ENCODE peak calls at places on chromosomes 11 and 22, in six cellular contexts. Q is lower leg skin, E is IMR-90, A is GM12865, K is foreskin keratinocyte, R is lower lobe of right lung. L is an unnamed sample.

GRCh38 chr11:126816655-126817054 is 183.9 kb downstream of the KIRREL3 start:
- DNase-seq in Q (no peak), E (no peak), A (no peak), K (no peak), R (no peak), L (no peak)

GRCh38 chr11:61507962-61508824 is at the start of gene LRRC10B:
- DNase-seq in Q (no peak), E (no peak), A (peak), K (no peak), R (peak), L (no peak)

GRCh38 chr11:96178014-96178745 is 164.8 kb downstream of the MAML2 start:
- DNase-seq in Q (no peak), E (no peak), A (no peak), K (no peak), R (no peak), L (no peak)

GRCh38 chr11:76663912-76664440 is 6.6 kb downstream of the LRRC32 start:
- DNase-seq in Q (no peak), E (no peak), A (no peak), K (no peak), R (peak), L (no peak)

GRCh38 chr11:78406568-78407196 is 10.9 kb downstream of the GAB2 start:
- DNase-seq in Q (no peak), E (no peak), A (no peak), K (peak), R (no peak), L (no peak)

GRCh38 chr22:46087816-46088277 is 62.5 kb upstream of the PPARA start:
- DNase-seq in Q (peak), E (peak), A (no peak), K (no peak), R (peak), L (peak)

GRCh38 chr11:96393753-96394348 is 4.0 kb downstream of the JRKL start:
- DNase-seq in Q (no peak), E (peak), A (peak), K (no peak), R (no peak), L (peak)

GRCh38 chr22:37910863-37911262 is 4.8 kb downstream of the MICALL1 start:
- DNase-seq in Q (no peak), E (no peak), A (no peak), K (no peak), R (no peak), L (no peak)

GRCh38 chr11:3353066-3353465 is 25.9 kb downstream of the ZNF195 start:
- DNase-seq in Q (no peak), E (no peak), A (no peak), K (no peak), R (no peak), L (no peak)

GRCh38 chr11:123653405-123653996 is 923 bp downstream of the SCN3B start:
- DNase-seq in Q (no peak), E (no peak), A (no peak), K (no peak), R (no peak), L (no peak)

GRCh38 chr11:85941380-85941973 is 86.3 kb downstream of the CCDC83 start:
- DNase-seq in Q (no peak), E (peak), A (peak), K (no peak), R (no peak), L (peak)

GRCh38 chr11:94376841-94377240 is 24.4 kb downstream of the GPR83 start:
- DNase-seq in Q (no peak), E (no peak), A (no peak), K (peak), R (no peak), L (no peak)

GRCh38 chr11:111331711-111332479 is 33.5 kb downstream of the POU2AF3 start:
- DNase-seq in Q (no peak), E (peak), A (no peak), K (peak), R (no peak), L (peak)

GRCh38 chr11:27196040-27196897 is 155.7 kb downstream of the BBOX1 start:
- DNase-seq in Q (no peak), E (no peak), A (no peak), K (no peak), R (no peak), L (no peak)

GRCh38 chr11:14376920-14377319 is 17.9 kb upstream of the RRAS2 start:
- DNase-seq in Q (no peak), E (no peak), A (no peak), K (no peak), R (no peak), L (no peak)

GRCh38 chr11:129856036-129856435 is 39.3 kb downstream of the NFRKB start:
- DNase-seq in Q (no peak), E (no peak), A (no peak), K (no peak), R (no peak), L (no peak)

GRCh38 chr22:49538006-49538405 is 289.7 kb downstream of the BRD1 start:
- DNase-seq in Q (no peak), E (no peak), A (no peak), K (no peak), R (no peak), L (no peak)

GRCh38 chr11:113555071-113555739 is 80.0 kb upstream of the DRD2 start:
- DNase-seq in Q (no peak), E (no peak), A (no peak), K (no peak), R (no peak), L (no peak)

GRCh38 chr11:19525714-19526113 is 186.9 kb upstream of the NAV2 start:
- DNase-seq in Q (no peak), E (no peak), A (no peak), K (no peak), R (no peak), L (no peak)

GRCh38 chr11:2777396-2777795 is 77.6 kb upstream of the KCNQ1OT1 start:
- DNase-seq in Q (peak), E (peak), A (no peak), K (no peak), R (peak), L (no peak)

GRCh38 chr11:35784699-35785098 is 122.1 kb downstream of the TRIM44 start:
- DNase-seq in Q (no peak), E (no peak), A (peak), K (no peak), R (no peak), L (no peak)

GRCh38 chr11:134355136-134355535 is 23.3 kb downstream of the GLB1L2 start:
- DNase-seq in Q (no peak), E (no peak), A (no peak), K (no peak), R (no peak), L (no peak)

GRCh38 chr11:65442952-65443351 is 20.4 kb downstream of the NEAT1 start:
- DNase-seq in Q (no peak), E (peak), A (peak), K (no peak), R (no peak), L (peak)

GRCh38 chr11:446886-447285 is 3.2 kb upstream of the PTDSS2 start:
- DNase-seq in Q (no peak), E (no peak), A (no peak), K (peak), R (peak), L (no peak)

GRCh38 chr11:33387996-33388395 is 130.8 kb downstream of the HIPK3 start:
- DNase-seq in Q (no peak), E (no peak), A (peak), K (no peak), R (no peak), L (no peak)

GRCh38 chr22:31537019-31537535 is 40.7 kb downstream of the SFI1 start:
- DNase-seq in Q (no peak), E (no peak), A (peak), K (no peak), R (no peak), L (no peak)

GRCh38 chr11:25602149-25602548 is 729.8 kb upstream of the ANO3 start:
- DNase-seq in Q (no peak), E (no peak), A (no peak), K (no peak), R (no peak), L (no peak)

GRCh38 chr11:2207212-2207611 is 35.6 kb upstream of the TH start:
- DNase-seq in Q (peak), E (no peak), A (no peak), K (no peak), R (no peak), L (no peak)

GRCh38 chr11:119480375-119481020 is 57.5 kb upstream of the THY1 start:
- DNase-seq in Q (no peak), E (no peak), A (no peak), K (no peak), R (no peak), L (no peak)

GRCh38 chr11:74141274-74141695 is 29.5 kb downstream of the C2CD3 start:
- DNase-seq in Q (no peak), E (no peak), A (no peak), K (no peak), R (no peak), L (peak)

GRCh38 chr11:98561216-98561615 is 459.5 kb upstream of the CNTN5 start:
- DNase-seq in Q (no peak), E (no peak), A (no peak), K (peak), R (no peak), L (no peak)
- TF ChIP-seq CTCF in Q (no peak), E (no peak), A (no peak), K (no peak), R (no peak), L (no peak)

DNA sequence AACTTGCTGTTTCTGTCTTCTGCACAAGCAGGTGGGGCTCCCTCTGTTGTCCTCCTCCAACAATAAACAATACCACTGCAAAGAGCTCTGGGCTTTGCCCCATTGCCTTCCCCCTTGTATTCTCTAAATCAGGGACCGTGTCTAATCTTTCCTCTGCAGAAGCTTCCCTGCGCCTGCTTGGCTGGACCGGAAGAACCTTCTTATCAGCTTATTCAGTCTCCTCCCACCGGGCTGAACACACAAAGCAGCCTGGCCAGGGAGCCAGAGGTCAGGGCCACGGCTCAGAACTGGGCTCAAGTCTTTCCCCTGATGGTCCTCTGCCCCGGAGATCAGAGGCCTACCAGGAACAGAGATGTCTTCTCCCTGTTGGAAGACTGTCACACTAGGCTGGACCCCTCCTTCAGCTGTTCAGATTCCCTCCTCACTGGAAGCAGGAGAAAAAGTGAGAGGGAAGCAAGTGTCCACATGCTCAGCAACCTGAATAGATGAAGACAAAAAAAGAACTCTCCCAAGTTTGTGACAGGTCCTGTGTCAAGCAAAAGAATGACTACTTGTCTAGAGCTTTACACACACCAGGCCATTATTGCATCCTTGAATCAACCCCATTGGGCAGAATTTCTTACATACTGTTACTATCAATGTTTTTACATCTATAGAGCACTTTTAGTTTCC is 63.7 kb downstream of the RAB30 start:
- DNase-seq in Q (no peak), E (peak), A (peak), K (no peak), R (peak), L (no peak)
- TF ChIP-seq CTCF in Q (no peak), E (no peak), A (no peak), K (no peak), R (peak), L (no peak)

DNA sequence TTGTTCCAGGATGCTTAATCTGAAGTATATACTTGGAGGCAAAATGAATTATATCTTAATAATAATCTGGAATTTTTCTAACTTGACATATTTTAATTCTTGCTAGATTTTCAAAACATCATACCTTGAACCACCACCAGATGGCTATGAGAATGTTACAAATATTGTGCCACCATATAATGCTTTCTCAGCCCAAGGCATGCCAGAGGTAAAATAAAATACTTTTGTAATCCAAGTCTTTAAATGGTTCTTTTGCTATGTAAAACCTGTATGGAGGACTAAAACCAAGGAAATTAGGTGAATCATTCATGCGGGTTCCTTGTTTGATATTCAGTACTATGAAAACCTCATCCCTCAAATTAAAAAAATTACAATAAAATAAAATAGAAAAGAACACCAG is 14.4 kb downstream of the NAALAD2 start:
- DNase-seq in Q (no peak), E (no peak), A (no peak), K (no peak), R (no peak), L (no peak)
- TF ChIP-seq CTCF in Q (no peak), E (peak), A (no peak), K (peak), R (no peak), L (peak)

DNA sequence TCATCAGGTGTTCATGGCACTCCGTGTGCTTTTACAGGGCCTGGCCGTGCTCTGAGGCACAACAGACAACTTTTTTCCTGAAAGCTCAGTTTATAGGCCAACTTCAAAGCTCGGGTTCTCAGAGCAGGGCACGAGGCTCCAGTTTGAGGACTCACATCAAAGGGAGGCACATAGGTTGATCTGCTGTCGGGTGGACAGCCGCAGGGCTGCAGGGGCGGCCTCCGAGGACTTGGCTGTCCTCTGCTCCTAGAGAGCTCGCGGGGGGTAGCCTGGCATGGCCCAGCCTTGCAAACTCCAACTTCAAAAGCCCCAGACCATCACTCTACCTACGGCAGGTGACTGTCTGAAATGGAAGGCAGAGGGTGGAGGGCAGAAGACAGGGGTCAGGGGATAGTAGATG is 31.6 kb downstream of the C11orf58 start:
- DNase-seq in Q (peak), E (no peak), A (no peak), K (no peak), R (no peak), L (no peak)
- TF ChIP-seq CTCF in Q (no peak), E (no peak), A (no peak), K (no peak), R (no peak), L (no peak)

GRCh38 chr11:43548921-43549320 is 131.6 kb upstream of the HSD17B12 start:
- DNase-seq in Q (no peak), E (no peak), A (no peak), K (no peak), R (no peak), L (no peak)

GRCh38 chr11:43549624-43550023 is 130.9 kb upstream of the HSD17B12 start:
- DNase-seq in Q (no peak), E (no peak), A (no peak), K (no peak), R (no peak), L (no peak)

GRCh38 chr11:43547900-43548381 is 132.6 kb upstream of the HSD17B12 start:
- DNase-seq in Q (no peak), E (no peak), A (no peak), K (no peak), R (no peak), L (no peak)

GRCh38 chr11:43547411-43547718 is 133.2 kb upstream of the HSD17B12 start:
- DNase-seq in Q (no peak), E (no peak), A (no peak), K (no peak), R (no peak), L (no peak)

DNA sequence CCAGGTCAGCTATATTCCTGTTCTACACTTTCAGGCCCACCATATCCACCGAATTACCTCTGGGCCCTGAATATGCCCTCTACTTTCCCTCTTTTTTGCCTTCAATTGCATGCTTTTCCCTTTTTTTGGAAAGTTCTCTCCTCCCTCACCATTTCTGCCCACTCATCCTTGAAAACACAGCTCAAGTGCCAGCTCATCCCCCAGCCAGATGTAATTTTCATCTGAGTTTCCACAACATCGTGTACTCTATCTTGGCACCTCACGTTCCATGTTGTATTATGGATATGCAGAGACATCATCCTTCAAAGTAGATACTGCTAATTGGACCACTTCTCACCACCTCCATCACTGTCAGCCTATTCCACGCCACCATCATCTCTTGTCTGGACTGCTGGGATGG is 129.8 kb upstream of the HSD17B12 start:
- DNase-seq in Q (no peak), E (no peak), A (no peak), K (no peak), R (no peak), L (no peak)
- TF ChIP-seq CTCF in Q (no peak), E (no peak), A (no peak), K (no peak), R (no peak), L (no peak)

GRCh38 chr11:15828241-15828903 is 528.0 kb downstream of the SOX6 start:
- DNase-seq in Q (no peak), E (no peak), A (no peak), K (no peak), R (no peak), L (no peak)
- TF ChIP-seq CTCF in Q (no peak), E (no peak), A (no peak), K (no peak), R (no peak), L (no peak)

GRCh38 chr22:40681451-40681850 is 2.2 kb downstream of the MCHR1 start:
- DNase-seq in Q (no peak), E (no peak), A (no peak), K (no peak), R (no peak), L (no peak)

GRCh38 chr22:40678493-40679248 is 613 bp upstream of the MCHR1 start:
- DNase-seq in Q (no peak), E (no peak), A (no peak), K (no peak), R (no peak), L (no peak)

GRCh38 chr22:40680819-40681183 is 1.5 kb downstream of the MCHR1 start:
- DNase-seq in Q (no peak), E (no peak), A (no peak), K (no peak), R (no peak), L (no peak)

GRCh38 chr22:40679249-40679963 is at the start of gene MCHR1:
- DNase-seq in Q (no peak), E (peak), A (no peak), K (no peak), R (no peak), L (no peak)

GRCh38 chr22:40679964-40680818 is 907 bp downstream of the MCHR1 start:
- DNase-seq in Q (no peak), E (peak), A (no peak), K (no peak), R (no peak), L (peak)
- TF ChIP-seq CTCF in Q (no peak), E (no peak), A (no peak), K (peak), R (no peak), L (no peak)